ENCODE peak calls at places on chromosomes 5 and 9, in six cellular contexts. K, X, C, B, N and Y are unnamed samples.

GRCh38 chr9:114745108-114745848 is 60.6 kb downstream of the TNFSF15 start:
- DNase-seq in K (no peak), X (no peak), C (no peak), B (no peak), N (peak; percentile 73), Y (peak; percentile 61)

GRCh38 chr5:9519537-9519936 is 26.3 kb downstream of the SEMA5A start:
- DNase-seq in K (no peak), X (peak; percentile 36), C (peak; percentile 28), B (no peak), N (peak; percentile 93), Y (peak; percentile 57)

GRCh38 chr9:95341262-95342011 is 23.9 kb upstream of the FANCC start:
- DNase-seq in K (peak; percentile 43), X (no peak), C (peak; percentile 37), B (no peak), N (peak; percentile 49), Y (peak; percentile 20)

GRCh38 chr9:98315551-98316060 is 60.2 kb upstream of the TBC1D2 start:
- DNase-seq in K (peak; percentile 98), X (peak; percentile 31), C (peak; percentile 89), B (peak; percentile 61), N (peak; percentile 84), Y (peak; percentile 74)

GRCh38 chr9:86632537-86632936 is 278.3 kb upstream of the TUT7 start:
- DNase-seq in K (no peak), X (no peak), C (no peak), B (no peak), N (no peak), Y (peak; percentile 42)

GRCh38 chr9:81022177-81022576 is 667.2 kb downstream of the TLE1 start:
- DNase-seq in K (no peak), X (no peak), C (peak; percentile 81), B (no peak), N (no peak), Y (peak; percentile 22)

GRCh38 chr9:136829981-136830885 is 12.0 kb upstream of the AJM1 start:
- DNase-seq in K (no peak), X (no peak), C (no peak), B (no peak), N (no peak), Y (no peak)

GRCh38 chr9:126854734-126855133 is 5.7 kb upstream of the ZBTB34 start:
- DNase-seq in K (no peak), X (no peak), C (no peak), B (no peak), N (no peak), Y (peak; percentile 17)

GRCh38 chr5:956941-957729 is 51.5 kb upstream of the NKD2 start:
- DNase-seq in K (peak; percentile 34), X (peak; percentile 58), C (peak; percentile 90), B (peak; percentile 81), N (peak; percentile 95), Y (peak; percentile 82)

GRCh38 chr5:126851441-126852103 is 74.6 kb downstream of the LMNB1 start:
- DNase-seq in K (no peak), X (no peak), C (no peak), B (no peak), N (no peak), Y (no peak)

GRCh38 chr5:73296772-73297171 is 123.8 kb downstream of the TMEM174 start:
- DNase-seq in K (no peak), X (no peak), C (peak; percentile 89), B (no peak), N (peak; percentile 82), Y (peak; percentile 60)

GRCh38 chr5:177992466-177992865 is 3.6 kb downstream of the PROP1 start:
- DNase-seq in K (no peak), X (no peak), C (no peak), B (no peak), N (no peak), Y (no peak)

GRCh38 chr9:127966416-127967150 is 14.2 kb downstream of the EEIG1 start:
- DNase-seq in K (no peak), X (no peak), C (no peak), B (no peak), N (no peak), Y (no peak)

GRCh38 chr5:148237795-148238194 is 530 bp upstream of the MARCOL start:
- DNase-seq in K (no peak), X (no peak), C (no peak), B (no peak), N (no peak), Y (no peak)

GRCh38 chr5:77272206-77272605 is 61.7 kb downstream of the PDE8B start:
- DNase-seq in K (no peak), X (no peak), C (no peak), B (no peak), N (no peak), Y (peak; percentile 73)

GRCh38 chr9:19699757-19700156 is 89.1 kb downstream of the SLC24A2 start:
- DNase-seq in K (peak; percentile 34), X (no peak), C (no peak), B (no peak), N (no peak), Y (no peak)

GRCh38 chr5:83378624-83379259 is 92.8 kb upstream of the VCAN start:
- DNase-seq in K (peak; percentile 52), X (no peak), C (no peak), B (no peak), N (no peak), Y (no peak)

GRCh38 chr9:2824564-2824963 is 19.3 kb downstream of the PUM3 start:
- DNase-seq in K (peak; percentile 77), X (no peak), C (no peak), B (no peak), N (no peak), Y (no peak)

GRCh38 chr5:111231053-111231586 is 6.9 kb downstream of the CAMK4 start:
- DNase-seq in K (no peak), X (no peak), C (no peak), B (no peak), N (no peak), Y (no peak)

GRCh38 chr5:128304121-128304520 is 220.6 kb downstream of the SLC12A2 start:
- DNase-seq in K (no peak), X (no peak), C (peak; percentile 73), B (peak; percentile 30), N (peak; percentile 81), Y (peak; percentile 73)

GRCh38 chr9:132162764-132163456 is 1.1 kb downstream of the NTNG2 start:
- DNase-seq in K (peak; percentile 39), X (no peak), C (no peak), B (no peak), N (no peak), Y (no peak)

GRCh38 chr5:13664377-13664776 is 280.1 kb downstream of the DNAH5 start:
- DNase-seq in K (no peak), X (no peak), C (peak; percentile 100), B (peak; percentile 61), N (peak; percentile 92), Y (peak; percentile 48)

GRCh38 chr9:126534431-126535186 is 79.1 kb upstream of the LMX1B start:
- DNase-seq in K (peak; percentile 71), X (no peak), C (no peak), B (no peak), N (no peak), Y (peak; percentile 47)

GRCh38 chr9:137303031-137303892 is 1.2 kb upstream of the NRARP start:
- DNase-seq in K (peak; percentile 70), X (peak; percentile 64), C (no peak), B (no peak), N (no peak), Y (peak; percentile 27)

GRCh38 chr5:67290620-67291019 is 94.0 kb upstream of the CD180 start:
- DNase-seq in K (no peak), X (no peak), C (no peak), B (no peak), N (no peak), Y (no peak)

GRCh38 chr5:55220433-55221185 is 6.5 kb downstream of the MCIDAS start:
- DNase-seq in K (peak; percentile 83), X (no peak), C (no peak), B (no peak), N (no peak), Y (no peak)

GRCh38 chr5:88692979-88693932 is 189.7 kb downstream of the MEF2C start:
- DNase-seq in K (peak; percentile 85), X (no peak), C (no peak), B (no peak), N (no peak), Y (peak; percentile 46)
- H3K4me3 ChIP-seq in K (peak overlapping the region; percentile 58), X (no peak overlapping the region), C (no peak overlapping the region), B (no peak overlapping the region), N (no peak overlapping the region), Y (no peak overlapping the region)

DNA sequence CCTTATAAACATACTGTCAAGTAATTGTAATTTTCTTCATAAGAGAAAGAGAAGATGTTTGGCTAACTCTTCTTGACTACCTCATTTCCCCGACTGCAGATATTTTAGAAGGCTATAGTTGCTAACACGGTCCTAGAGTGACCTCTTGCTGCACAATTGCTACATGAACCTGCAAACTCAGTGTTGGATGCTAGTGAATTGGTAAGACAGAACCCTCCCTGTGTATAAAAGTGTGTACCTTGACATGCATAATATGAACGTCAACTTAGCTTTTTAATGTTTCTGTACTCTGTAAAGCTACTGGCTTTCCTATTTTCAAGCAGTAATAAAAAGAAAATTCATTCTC is 46.7 kb upstream of the CER1 start:
- DNase-seq in K (peak; percentile 72), X (no peak), C (peak; percentile 5), B (no peak), N (peak; percentile 53), Y (no peak)
- TF ChIP-seq CTCF in K (peak; percentile 80), X (no peak), C (no peak), B (peak; percentile 25), N (peak; percentile 43), Y (no peak)

GRCh38 chr9:92499701-92500100 is 17.4 kb upstream of the ASPN start:
- DNase-seq in K (no peak), X (no peak), C (peak; percentile 51), B (no peak), N (no peak), Y (no peak)
- H3K4me3 ChIP-seq in K (no peak overlapping the region), X (no peak overlapping the region), C (no peak overlapping the region), B (no peak overlapping the region), N (no peak overlapping the region), Y (no peak overlapping the region)

GRCh38 chr5:116389601-116390000 is 185.0 kb downstream of the SEMA6A start:
- DNase-seq in K (no peak), X (no peak), C (peak; percentile 5), B (no peak), N (no peak), Y (peak; percentile 27)

GRCh38 chr5:116394186-116394867 is 180.3 kb downstream of the SEMA6A start:
- DNase-seq in K (no peak), X (no peak), C (peak; percentile 21), B (no peak), N (no peak), Y (no peak)

GRCh38 chr5:116382874-116383266 is 191.8 kb downstream of the SEMA6A start:
- DNase-seq in K (no peak), X (no peak), C (no peak), B (no peak), N (no peak), Y (no peak)

GRCh38 chr5:116387738-116388137 is 186.9 kb downstream of the SEMA6A start:
- DNase-seq in K (no peak), X (no peak), C (no peak), B (no peak), N (no peak), Y (no peak)

GRCh38 chr5:116388564-116389258 is 185.9 kb downstream of the SEMA6A start:
- DNase-seq in K (peak; percentile 66), X (no peak), C (no peak), B (no peak), N (no peak), Y (no peak)
- TF ChIP-seq CTCF in K (peak; percentile 41), X (no peak), C (no peak), B (no peak), N (no peak), Y (no peak)

GRCh38 chr9:76634356-76635054 is 129.7 kb upstream of the PCA3 start:
- DNase-seq in K (no peak), X (no peak), C (peak; percentile 81), B (peak; percentile 43), N (peak; percentile 76), Y (peak; percentile 68)
- H3K4me3 ChIP-seq in K (no peak overlapping the region), X (no peak overlapping the region), C (no peak overlapping the region), B (no peak overlapping the region), N (no peak overlapping the region), Y (no peak overlapping the region)

GRCh38 chr5:30650311-30650710 is 543.2 kb upstream of the CDH6 start:
- DNase-seq in K (peak; percentile 24), X (no peak), C (no peak), B (no peak), N (no peak), Y (no peak)
- TF ChIP-seq CTCF in K (no peak), X (no peak), C (no peak), B (no peak), N (no peak), Y (no peak)